ENCODE peak calls at places on chromosomes 12 and 14, in seven cellular contexts. Q, L, J, T, F, X and A are unnamed samples.

GRCh38 chr12:122538496-122538895 is 11.4 kb downstream of the KNTC1 start:
- DNase-seq in Q (no peak), L (no peak), J (no peak), T (no peak), F (no peak), X (no peak), A (no peak)

GRCh38 chr12:52524898-52525591 is 4.9 kb upstream of the KRT5 start:
- DNase-seq in Q (no peak), L (no peak), J (no peak), T (no peak), F (peak; percentile 1), X (no peak), A (no peak)

GRCh38 chr14:53331247-53331646 is 178.1 kb upstream of the DDHD1 start:
- DNase-seq in Q (no peak), L (no peak), J (no peak), T (no peak), F (no peak), X (no peak), A (no peak)

GRCh38 chr14:75577724-75578098 is 709 bp upstream of the FLVCR2 start:
- DNase-seq in Q (peak; percentile 93), L (peak; percentile 88), J (peak; percentile 88), T (peak; percentile 50), F (peak; percentile 94), X (peak; percentile 87), A (peak; percentile 92)

GRCh38 chr14:21997300-21997699 is 323.7 kb upstream of the OR4E1 start:
- DNase-seq in Q (no peak), L (no peak), J (peak; percentile 43), T (peak; percentile 67), F (no peak), X (no peak), A (no peak)

GRCh38 chr12:18224745-18225144 is 36.6 kb upstream of the PIK3C2G start:
- DNase-seq in Q (no peak), L (no peak), J (peak; percentile 46), T (peak; percentile 63), F (no peak), X (no peak), A (no peak)

GRCh38 chr12:120761581-120761980 is 36.0 kb downstream of the ACADS start:
- DNase-seq in Q (no peak), L (no peak), J (peak; percentile 81), T (no peak), F (no peak), X (no peak), A (no peak)

GRCh38 chr12:119578112-119578511 is 15.5 kb upstream of the TMEM233 start:
- DNase-seq in Q (no peak), L (no peak), J (no peak), T (no peak), F (peak; percentile 33), X (no peak), A (no peak)

GRCh38 chr12:93419388-93420034 is 22.2 kb downstream of the UBE2N start:
- DNase-seq in Q (no peak), L (no peak), J (peak; percentile 66), T (peak; percentile 78), F (no peak), X (no peak), A (no peak)

GRCh38 chr14:88559852-88560251 is 3.0 kb upstream of the ZC3H14 start:
- DNase-seq in Q (no peak), L (no peak), J (no peak), T (peak; percentile 74), F (no peak), X (no peak), A (no peak)

DNA sequence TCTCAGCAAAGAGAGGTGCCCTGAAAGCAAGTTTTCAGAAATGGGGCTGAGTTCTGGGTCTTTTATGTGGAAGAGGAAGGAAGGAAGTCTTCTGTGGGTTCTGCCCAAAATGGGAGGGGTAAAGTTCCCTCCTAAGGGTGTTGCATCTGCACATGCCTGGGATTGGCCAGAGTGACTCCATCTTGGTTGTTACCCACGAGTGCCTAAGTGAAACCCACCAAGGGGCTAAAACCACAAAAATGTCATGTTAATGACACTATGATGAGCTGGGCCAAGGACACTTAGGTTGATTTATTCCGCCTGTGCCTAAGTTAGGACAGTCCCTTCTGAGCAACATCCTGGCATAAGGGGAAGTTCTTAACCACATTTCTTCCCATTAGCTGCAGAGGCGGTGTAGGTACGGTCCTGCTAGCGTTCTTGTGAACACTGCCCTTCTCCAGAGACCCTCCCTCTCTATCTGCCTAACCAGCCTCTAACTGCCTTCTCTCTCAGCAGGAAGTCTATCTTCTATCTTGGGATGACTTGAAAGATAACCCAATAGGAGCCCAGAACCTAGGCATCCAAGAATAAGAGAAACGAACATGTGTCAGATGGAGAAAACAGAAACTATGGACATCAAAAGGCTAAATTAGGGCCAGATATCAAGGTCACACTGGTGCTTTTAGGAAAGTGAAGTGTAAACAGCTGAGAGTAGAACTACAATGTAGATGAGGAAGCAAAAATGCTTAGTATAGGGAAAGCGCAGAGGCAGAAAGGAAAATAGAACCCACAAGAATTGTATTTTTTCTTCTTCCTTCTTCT is 104.1 kb upstream of the AMN1 start:
- DNase-seq in Q (no peak), L (no peak), J (no peak), T (no peak), F (no peak), X (no peak), A (no peak)
- H3K9me3 ChIP-seq in Q (no peaks in the 10 kb centered on the region), L (no peaks in the 10 kb centered on the region), J (no peaks in the 10 kb centered on the region), T (no peaks in the 10 kb centered on the region), F (no peaks in the 10 kb centered on the region), X (peaks cover 41% of the 10 kb centered on the region), A (no peaks in the 10 kb centered on the region)

DNA sequence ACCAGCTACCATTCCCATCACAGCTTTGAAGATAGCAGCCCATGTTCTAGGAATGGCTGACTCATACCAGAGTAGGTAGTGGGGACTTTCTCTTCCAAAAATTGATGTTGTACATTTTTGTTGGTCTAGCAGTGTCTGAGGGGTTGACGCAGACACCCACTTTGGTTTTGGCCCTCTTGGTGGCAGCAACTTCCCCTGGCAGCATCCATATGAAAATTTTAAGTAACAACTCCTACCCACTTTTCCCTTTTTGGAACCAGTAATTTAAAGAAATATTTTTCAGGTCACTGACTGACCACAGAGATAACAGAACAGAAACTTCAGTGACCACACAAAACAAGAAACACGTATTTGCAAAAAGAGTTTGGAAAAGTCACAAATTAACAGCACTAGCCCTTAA is 162.0 kb upstream of the TMCC3 start:
- DNase-seq in Q (no peak), L (no peak), J (no peak), T (no peak), F (no peak), X (no peak), A (no peak)
- H3K9me3 ChIP-seq in Q (peaks cover 5% of the 10 kb centered on the region), L (no peaks in the 10 kb centered on the region), J (no peaks in the 10 kb centered on the region), T (peaks cover 26% of the 10 kb centered on the region), F (peaks cover 16% of the 10 kb centered on the region), X (peaks cover 42% of the 10 kb centered on the region), A (peaks cover 9% of the 10 kb centered on the region)

DNA sequence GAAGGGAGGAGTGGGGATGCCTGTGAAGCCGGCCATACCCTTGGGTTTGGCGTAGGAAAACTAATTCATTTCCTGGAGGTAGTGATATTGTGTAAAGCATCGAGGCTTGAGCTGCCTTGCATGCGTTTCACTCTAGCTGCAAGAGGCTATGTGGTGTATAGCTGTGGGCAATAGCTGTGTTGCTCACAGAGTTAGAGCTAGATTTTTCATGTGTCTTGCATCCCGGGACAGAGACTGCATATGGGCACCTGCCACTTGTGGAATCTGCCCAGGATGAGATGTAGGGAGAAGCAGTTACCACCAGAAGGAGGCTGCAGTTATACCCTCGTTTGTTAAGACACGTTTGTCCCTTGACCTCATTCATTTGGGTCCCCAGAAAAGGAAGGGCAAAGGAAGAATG is 106.7 kb downstream of the KTN1 start:
- DNase-seq in Q (no peak), L (no peak), J (no peak), T (no peak), F (no peak), X (no peak), A (no peak)
- H3K9me3 ChIP-seq in Q (no peaks in the 10 kb centered on the region), L (no peaks in the 10 kb centered on the region), J (no peaks in the 10 kb centered on the region), T (no peaks in the 10 kb centered on the region), F (no peaks in the 10 kb centered on the region), X (no peaks in the 10 kb centered on the region), A (no peaks in the 10 kb centered on the region)

DNA sequence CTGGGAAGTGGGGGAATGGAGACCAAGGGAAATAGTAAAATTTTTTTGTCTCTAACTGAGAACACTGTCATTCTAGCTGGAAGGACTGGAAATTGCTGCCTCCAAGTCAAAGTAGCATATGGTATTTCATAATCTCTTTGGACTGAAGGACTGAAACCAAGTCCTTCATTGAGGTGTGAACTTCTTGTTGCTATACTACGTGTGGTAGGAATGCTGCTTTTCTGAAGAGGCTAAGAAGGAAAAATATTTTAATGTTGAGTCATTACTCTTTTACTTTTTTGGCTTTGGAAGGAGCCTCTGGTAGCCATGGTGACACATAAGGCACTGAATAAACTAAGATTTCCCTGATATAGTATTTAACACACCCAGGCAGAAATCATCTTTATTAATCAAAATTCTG is 465.4 kb downstream of the NPAS3 start:
- DNase-seq in Q (no peak), L (no peak), J (no peak), T (peak; percentile 45), F (no peak), X (no peak), A (no peak)
- H3K9me3 ChIP-seq in Q (peaks cover 2% of the 10 kb centered on the region), L (no peaks in the 10 kb centered on the region), J (no peaks in the 10 kb centered on the region), T (peaks cover 15% of the 10 kb centered on the region), F (no peaks in the 10 kb centered on the region), X (peaks cover 18% of the 10 kb centered on the region), A (peaks cover 12% of the 10 kb centered on the region)

DNA sequence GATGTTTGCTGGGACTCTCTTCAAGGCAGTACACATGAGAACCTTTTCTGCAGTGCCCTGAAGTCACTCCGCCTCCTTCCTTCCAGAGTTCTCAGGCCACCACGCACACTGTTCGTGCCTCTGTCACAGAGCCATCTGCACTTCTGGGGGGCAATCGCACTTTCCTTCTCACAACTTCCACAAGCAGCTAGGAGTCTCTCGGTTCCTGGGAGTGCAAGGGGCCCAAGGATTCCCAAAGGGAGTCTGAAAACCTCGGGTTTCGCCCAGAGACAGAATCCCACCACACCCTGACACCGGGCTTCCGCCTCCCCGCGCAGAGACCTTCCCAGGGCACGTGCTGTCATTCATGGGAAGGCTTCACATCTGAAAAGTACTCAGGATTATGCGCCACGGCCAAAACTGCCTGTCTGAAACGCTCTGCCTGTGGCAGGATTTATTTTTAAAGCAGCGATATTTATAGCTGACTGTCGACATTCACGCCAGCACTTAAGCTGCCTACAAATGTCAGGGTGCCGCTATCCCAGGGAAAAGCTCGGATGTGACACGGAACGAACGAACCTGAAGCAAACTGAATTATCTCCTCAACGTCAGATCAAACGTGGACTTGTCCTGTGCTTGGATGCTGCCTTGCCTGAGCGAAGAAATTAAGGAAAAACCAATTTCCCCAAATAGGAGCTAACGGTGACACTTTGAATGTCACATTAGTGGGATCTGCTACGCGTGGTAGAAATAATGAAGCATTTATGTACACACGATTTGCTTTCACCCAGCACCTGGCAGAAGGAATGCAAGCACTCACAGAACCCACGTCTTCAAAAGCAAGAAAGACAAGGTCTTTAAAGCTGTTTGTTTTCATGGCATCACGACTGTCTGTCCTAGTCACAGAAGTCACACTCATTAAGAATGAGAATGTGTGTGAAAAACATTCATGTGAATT is 154.0 kb downstream of the PIWIL1 start:
- DNase-seq in Q (peak; percentile 35), L (no peak), J (peak; percentile 62), T (no peak), F (no peak), X (no peak), A (no peak)
- H3K9me3 ChIP-seq in Q (peaks cover 1% of the 10 kb centered on the region), L (no peaks in the 10 kb centered on the region), J (no peaks in the 10 kb centered on the region), T (no peaks in the 10 kb centered on the region), F (no peaks in the 10 kb centered on the region), X (peaks cover 3% of the 10 kb centered on the region), A (no peaks in the 10 kb centered on the region)

DNA sequence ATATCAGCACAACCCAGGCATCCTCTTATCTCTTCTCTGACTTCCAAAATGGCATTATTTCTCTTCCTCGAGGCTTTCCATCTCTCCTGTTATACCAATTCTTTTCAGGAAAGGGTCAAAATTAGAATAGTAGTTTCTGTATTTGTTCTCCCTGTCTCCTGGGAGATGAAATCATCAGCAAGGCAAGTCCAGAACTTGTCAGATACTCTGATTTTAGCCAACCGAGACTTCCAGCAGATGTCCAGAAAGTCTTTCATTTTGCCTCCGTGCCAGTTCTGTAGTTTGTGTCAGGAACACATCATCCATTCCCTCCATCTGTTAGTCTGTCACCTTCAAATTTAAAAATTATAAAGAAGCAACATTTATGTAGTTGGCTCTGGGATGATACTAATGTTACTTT is 275.7 kb downstream of the CCDC59 start:
- DNase-seq in Q (no peak), L (no peak), J (no peak), T (no peak), F (no peak), X (no peak), A (no peak)
- H3K9me3 ChIP-seq in Q (no peaks in the 10 kb centered on the region), L (no peaks in the 10 kb centered on the region), J (no peaks in the 10 kb centered on the region), T (no peaks in the 10 kb centered on the region), F (peaks cover 6% of the 10 kb centered on the region), X (peaks cover 49% of the 10 kb centered on the region), A (peaks cover 26% of the 10 kb centered on the region)